ENCODE peak calls at places on chromosomes 11 and 22, in five cellular contexts. T, P, Z, W and G are unnamed samples.

GRCh38 chr11:127058524-127058923 is 58.0 kb upstream of the KIRREL3 start:
- DNase-seq in P (no peak), T (no peak), W (no peak), Z (no peak), G (no peak)

GRCh38 chr22:42651134-42651533 is 1.9 kb upstream of the CYB5R3 start:
- DNase-seq in P (peak; percentile 24), Z (no peak), T (peak; percentile 50), W (no peak), G (peak; percentile 30)

GRCh38 chr22:47879346-47879745 is 1116.9 kb downstream of the TBC1D22A start:
- DNase-seq in T (peak; percentile 2), P (no peak), W (no peak), Z (no peak), G (no peak)

GRCh38 chr22:45223304-45224117 is 17.2 kb downstream of the KIAA0930 start:
- DNase-seq in Z (no peak), P (no peak), W (no peak), T (no peak), G (no peak)

GRCh38 chr22:32018056-32018455 is 25.0 kb upstream of the SLC5A1 start:
- DNase-seq in Z (no peak), T (no peak), W (no peak), P (no peak), G (no peak)

GRCh38 chr11:8323161-8323935 is 59.7 kb upstream of the LMO1 start:
- DNase-seq in Z (no peak), W (no peak), T (no peak), P (no peak), G (no peak)

GRCh38 chr11:73292481-73292880 is 15.6 kb upstream of the ARHGEF17 start:
- DNase-seq in P (no peak), Z (no peak), T (no peak), W (no peak), G (no peak)

GRCh38 chr22:31790240-31790639 is 36.4 kb downstream of the DEPDC5 start:
- DNase-seq in P (no peak), T (no peak), W (no peak), Z (no peak), G (no peak)

GRCh38 chr22:37588540-37589215 is 8.8 kb upstream of the LGALS2 start:
- DNase-seq in W (no peak), T (no peak), Z (no peak), P (no peak), G (no peak)

GRCh38 chr11:16926868-16927267 is 87.3 kb downstream of the PLEKHA7 start:
- DNase-seq in T (no peak), P (no peak), Z (no peak), W (no peak), G (no peak)

GRCh38 chr11:59654893-59655292 is 13.9 kb downstream of the PATL1 start:
- DNase-seq in P (no peak), Z (no peak), W (no peak), T (no peak), G (no peak)

GRCh38 chr11:104870910-104871309 is 27.4 kb downstream of the CASP12 start:
- DNase-seq in Z (no peak), W (no peak), P (no peak), T (no peak), G (no peak)

GRCh38 chr11:34360056-34360455 is 2.2 kb upstream of the ABTB2 start:
- DNase-seq in T (no peak), Z (no peak), P (no peak), W (no peak), G (no peak)

GRCh38 chr11:35289821-35290220 is 129.5 kb downstream of the SLC1A2 start:
- DNase-seq in T (peak; percentile 40), Z (no peak), P (no peak), W (no peak), G (peak; percentile 10)

GRCh38 chr11:44066732-44067131 is 662 bp downstream of the ACCS start:
- DNase-seq in T (peak; percentile 89), W (peak; percentile 54), P (peak; percentile 19), Z (no peak), G (peak; percentile 78)

GRCh38 chr11:96472085-96472484 is 82.3 kb downstream of the JRKL start:
- DNase-seq in Z (no peak), T (no peak), P (no peak), W (no peak), G (no peak)
- TF ChIP-seq CTCF in Z (no peak), T (no peak), P (no peak), W (peak; percentile 9), G (no peak)

DNA sequence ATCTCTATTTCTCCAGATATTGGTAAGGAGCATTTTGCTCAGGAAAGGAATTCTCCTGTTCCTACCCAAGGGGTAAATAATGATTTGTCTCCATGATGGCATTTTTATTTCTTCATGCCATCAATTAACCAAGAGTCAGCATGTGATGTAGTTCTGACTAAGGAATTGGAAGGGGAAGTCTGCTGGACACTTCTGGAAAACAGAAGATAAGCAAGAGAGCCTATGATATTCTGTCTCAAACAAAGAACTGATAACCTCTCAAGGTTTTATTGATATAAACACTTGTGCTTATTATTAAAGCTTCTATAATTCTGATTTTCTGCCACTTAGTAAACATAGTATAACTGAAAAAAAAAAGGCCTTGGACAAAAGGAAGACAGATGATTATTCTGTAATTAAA is 673.0 kb upstream of the CHORDC1 start:
- DNase-seq in Z (no peak), W (no peak), T (no peak), P (no peak), G (no peak)
- TF ChIP-seq CTCF in Z (no peak), W (no peak), T (no peak), P (no peak), G (no peak)

DNA sequence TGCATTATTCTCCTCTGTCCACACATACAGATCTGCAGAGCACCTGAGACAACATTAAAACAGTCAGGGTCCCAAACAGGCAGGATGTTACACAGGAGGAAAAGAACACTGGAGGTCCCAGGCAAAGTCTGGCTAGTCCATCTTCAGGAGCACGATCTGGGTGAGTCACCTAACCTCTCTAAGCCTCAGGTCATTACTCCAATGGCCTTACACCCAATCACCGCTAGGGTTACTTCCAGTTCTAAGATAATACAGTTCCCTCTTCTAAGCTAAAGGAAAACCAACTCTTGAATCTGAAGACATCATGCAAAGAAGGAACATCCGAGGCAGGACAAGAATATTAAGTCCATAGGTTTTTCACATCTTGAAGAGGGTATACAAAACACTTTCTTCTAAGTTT is 24.5 kb downstream of the ASCC2 start:
- DNase-seq in T (peak; percentile 55), W (no peak), Z (no peak), P (peak; percentile 24), G (peak; percentile 75)
- TF ChIP-seq CTCF in T (peak; percentile 51), W (no peak), Z (no peak), P (no peak), G (no peak)

DNA sequence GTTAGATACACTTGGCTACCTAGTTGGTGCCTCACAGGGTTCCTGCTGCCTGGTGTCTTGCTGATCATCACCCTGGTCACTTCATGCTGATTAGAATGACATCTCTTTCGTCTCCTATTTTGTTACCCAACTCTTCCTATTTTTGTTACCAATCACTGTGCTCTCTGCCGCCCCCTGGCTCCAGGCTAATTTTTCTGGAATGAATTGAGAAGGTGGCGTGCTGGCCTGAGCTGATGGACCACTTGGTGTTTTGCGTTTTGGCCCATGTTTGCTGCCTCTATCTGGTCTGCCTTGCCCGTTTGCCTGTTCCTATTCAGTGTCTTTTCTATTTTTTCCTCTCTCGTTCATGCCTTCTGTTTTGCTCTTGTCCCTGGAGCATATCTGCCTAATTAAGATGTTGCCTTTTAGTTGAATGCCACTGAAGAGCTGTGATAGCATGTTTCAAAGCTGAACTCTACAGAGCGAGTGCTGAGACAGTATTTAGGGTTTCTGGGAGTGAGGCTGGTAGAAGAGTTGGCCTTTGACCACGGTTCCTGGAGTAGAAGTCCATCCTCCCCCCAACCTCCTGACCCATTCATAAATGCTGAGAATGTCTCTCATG is 5.9 kb upstream of the ATF4 start:
- DNase-seq in T (peak; percentile 50), Z (peak; percentile 62), W (no peak), P (peak; percentile 79), G (peak; percentile 56)
- TF ChIP-seq CTCF in T (peak; percentile 74), Z (peak; percentile 75), W (peak; percentile 66), P (peak; percentile 76), G (peak; percentile 53)

DNA sequence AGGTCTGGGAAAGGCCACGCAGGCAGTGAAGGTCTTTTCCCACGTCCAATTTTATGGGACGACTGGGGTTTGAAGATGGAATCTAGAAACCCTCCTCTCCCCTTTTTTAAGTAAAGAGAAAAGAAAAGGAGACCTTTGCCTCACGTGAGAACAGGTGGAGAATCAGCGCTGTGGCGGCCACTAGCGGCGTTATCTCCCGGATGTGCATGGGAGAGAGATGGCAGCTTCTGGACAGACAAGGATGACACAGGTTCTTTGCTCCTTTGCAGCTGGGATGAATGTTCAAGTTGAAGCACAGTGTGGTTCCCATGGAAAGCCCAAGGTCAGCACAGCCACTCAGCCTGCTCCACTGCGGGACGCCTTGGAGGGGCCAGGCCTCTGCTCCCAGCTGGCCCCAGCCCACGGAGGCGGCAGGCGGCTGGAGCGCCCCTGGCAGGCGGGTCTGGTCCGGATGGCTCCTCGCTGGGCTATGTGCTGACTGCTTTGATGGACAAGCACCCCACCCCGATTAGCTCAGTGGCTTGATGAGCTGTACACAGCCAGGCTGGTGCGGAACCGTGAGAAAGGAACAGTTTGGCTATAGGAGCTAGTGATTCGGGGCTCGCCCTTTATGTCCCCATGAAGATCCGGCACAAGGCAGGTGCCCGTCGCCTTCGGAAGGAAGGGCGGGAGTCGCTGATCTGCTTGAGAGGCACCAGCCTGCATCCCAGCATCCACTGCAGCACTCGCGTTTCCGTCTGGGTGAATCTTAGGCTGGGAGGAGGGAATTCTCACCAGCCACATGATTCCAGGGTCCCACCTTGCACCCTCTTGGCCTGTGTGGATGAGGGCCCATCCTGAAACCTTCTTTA is 14.5 kb upstream of the BID start:
- DNase-seq in W (no peak), Z (no peak), T (no peak), P (no peak), G (no peak)
- TF ChIP-seq CTCF in W (no peak), Z (no peak), T (no peak), P (no peak), G (no peak)

GRCh38 chr22:21098099-21098671 is 52.4 kb downstream of the LRRC74B start:
- DNase-seq in Z (no peak), P (no peak), W (no peak), T (no peak), G (peak; percentile 23)
- TF ChIP-seq CTCF in Z (no peak), P (peak; percentile 17), W (peak; percentile 40), T (peak; percentile 39), G (no peak)

DNA sequence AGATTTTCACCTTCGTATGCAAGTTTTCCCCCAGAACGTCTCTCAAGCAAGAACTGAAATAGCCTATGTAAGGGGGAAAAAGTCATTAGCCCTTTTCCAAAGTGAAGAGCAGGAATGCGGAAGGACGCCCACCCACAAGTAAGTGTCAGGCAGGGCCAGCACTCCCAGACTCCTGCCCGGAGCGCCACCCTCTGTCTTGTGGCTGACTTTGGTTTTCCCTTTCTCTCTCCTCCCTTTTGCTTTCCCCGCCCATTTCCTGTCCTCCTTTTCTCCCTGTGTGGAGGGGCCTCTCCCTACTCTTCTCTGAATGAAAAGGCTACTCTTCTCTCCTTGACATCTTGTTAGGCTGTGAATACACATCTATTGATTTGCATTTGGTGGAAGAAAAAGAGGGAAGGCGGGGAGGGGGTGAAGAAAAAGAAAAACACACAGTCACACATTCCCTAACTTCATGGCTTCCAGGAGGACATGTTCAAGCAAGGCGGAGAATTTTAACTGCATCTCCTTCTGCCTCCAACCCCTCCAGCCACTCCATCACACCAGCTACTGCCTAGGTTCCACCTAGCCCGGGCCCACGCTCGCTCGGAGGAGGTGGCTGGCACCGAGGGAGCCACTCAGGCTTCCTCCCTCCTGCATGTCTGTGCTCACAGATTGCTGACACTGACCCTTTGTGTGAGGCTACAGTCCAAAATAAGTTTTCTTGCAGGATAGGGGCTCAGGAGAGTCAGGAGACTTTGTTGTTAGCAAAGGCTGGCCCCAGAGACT is 9.2 kb upstream of the OPCML start:
- DNase-seq in W (no peak), P (no peak), T (no peak), Z (no peak), G (no peak)
- TF ChIP-seq CTCF in W (no peak), P (no peak), T (no peak), Z (no peak), G (no peak)